ENCODE peak calls at places on chromosomes 3 and 15, in five cellular contexts. M is body of pancreas, Y is T1000, L is stomach, U is Calu3. G is an unnamed sample.

GRCh38 chr3:24475945-24476344 is 18.7 kb downstream of the THRB start:
- DNase-seq in M (no peak), Y (no peak), L (no peak), U (no peak), G (no peak)

GRCh38 chr3:189392969-189393368 is 221.2 kb downstream of the TPRG1 start:
- DNase-seq in M (peak), Y (no peak), L (peak), U (peak), G (peak)

GRCh38 chr15:31372635-31373091 is 46.0 kb downstream of the KLF13 start:
- DNase-seq in M (peak), Y (peak), L (no peak), U (no peak), G (peak)

GRCh38 chr15:57654136-57654845 is 52.2 kb upstream of the POLR2M start:
- DNase-seq in M (no peak), Y (no peak), L (no peak), U (no peak), G (no peak)

GRCh38 chr3:188918086-188918485 is 253.7 kb upstream of the TPRG1 start:
- DNase-seq in M (no peak), Y (no peak), L (no peak), U (no peak), G (no peak)

GRCh38 chr15:89034305-89034704 is 54.0 kb upstream of the ABHD2 start:
- DNase-seq in M (no peak), Y (no peak), L (no peak), U (no peak), G (no peak)

GRCh38 chr15:29812384-29812694 is 9.9 kb downstream of the TJP1 start:
- DNase-seq in M (no peak), Y (no peak), L (no peak), U (peak), G (peak)

GRCh38 chr15:36005542-36005941 is 459.6 kb upstream of the DPH6 start:
- DNase-seq in M (no peak), Y (no peak), L (no peak), U (no peak), G (no peak)

GRCh38 chr3:128471720-128472119 is 5.0 kb upstream of the DNAJB8 start:
- DNase-seq in M (no peak), Y (no peak), L (no peak), U (no peak), G (no peak)

GRCh38 chr15:76840830-76841460 is 64.2 kb downstream of the SCAPER start:
- DNase-seq in M (no peak), Y (no peak), L (no peak), U (no peak), G (no peak)

GRCh38 chr3:156702367-156702766 is 28.0 kb downstream of the TIPARP start:
- DNase-seq in M (peak), Y (no peak), L (no peak), U (no peak), G (no peak)

GRCh38 chr15:100559330-100559729 is 30.6 kb upstream of the CERS3 start:
- DNase-seq in M (peak), Y (no peak), L (peak), U (no peak), G (no peak)

GRCh38 chr3:18891641-18892040 is 256.7 kb upstream of the KCNH8 start:
- DNase-seq in M (no peak), Y (no peak), L (no peak), U (no peak), G (no peak)

GRCh38 chr15:91291673-91292072 is 191.6 kb downstream of the SV2B start:
- DNase-seq in M (peak), Y (no peak), L (no peak), U (no peak), G (no peak)

GRCh38 chr3:111924283-111924682 is 54.5 kb upstream of the ABHD10 start:
- DNase-seq in M (peak), Y (no peak), L (peak), U (peak), G (peak)

GRCh38 chr3:113536627-113537101 is 4.3 kb downstream of the SIDT1 start:
- DNase-seq in M (peak), Y (no peak), L (no peak), U (peak), G (no peak)

GRCh38 chr3:159380891-159381290 is 579.0 kb downstream of the MFSD1 start:
- DNase-seq in M (no peak), Y (no peak), L (no peak), U (no peak), G (no peak)

GRCh38 chr3:64023861-64024223 is 548 bp upstream of the PSMD6 start:
- DNase-seq in M (no peak), Y (no peak), L (no peak), U (no peak), G (no peak)

GRCh38 chr3:48990636-48991421 is 788 bp downstream of the P4HTM start:
- DNase-seq in M (peak), Y (no peak), L (no peak), U (peak), G (peak)

GRCh38 chr3:5002174-5002870 is 23.1 kb downstream of the BHLHE40 start:
- DNase-seq in M (no peak), Y (no peak), L (no peak), U (no peak), G (no peak)

GRCh38 chr15:99986297-99987118 is 253.3 kb upstream of the LYSMD4 start:
- DNase-seq in M (no peak), Y (no peak), L (no peak), U (no peak), G (no peak)

GRCh38 chr15:55253580-55253979 is 36.0 kb downstream of the RAB27A start:
- DNase-seq in M (no peak), Y (no peak), L (no peak), U (no peak), G (no peak)

GRCh38 chr3:3392946-3393345 is 213.5 kb upstream of the CRBN start:
- DNase-seq in M (no peak), Y (no peak), L (no peak), U (no peak), G (no peak)

GRCh38 chr15:64344651-64345262 is 11.2 kb downstream of the CSNK1G1 start:
- DNase-seq in M (no peak), Y (no peak), L (no peak), U (no peak), G (no peak)

GRCh38 chr3:186821429-186822367 is 15.4 kb upstream of the RFC4 start:
- DNase-seq in M (no peak), Y (no peak), L (no peak), U (peak), G (no peak)

GRCh38 chr3:105369501-105370371 is 3.0 kb downstream of the ALCAM start:
- DNase-seq in M (peak), Y (peak), L (peak), U (peak), G (peak)

GRCh38 chr15:32869814-32870213 is 152.0 kb downstream of the GREM1 start:
- DNase-seq in M (no peak), Y (no peak), L (no peak), U (no peak), G (no peak)

GRCh38 chr3:102182162-102182561 is 252.7 kb upstream of the ZPLD1 start:
- DNase-seq in M (peak), Y (no peak), L (peak), U (peak), G (no peak)

GRCh38 chr3:110521019-110521418 is 550.6 kb upstream of the NECTIN3 start:
- DNase-seq in M (no peak), Y (peak), L (no peak), U (peak), G (no peak)

GRCh38 chr3:152352559-152352958 is 83.8 kb downstream of the MBNL1 start:
- DNase-seq in M (no peak), Y (no peak), L (no peak), U (no peak), G (no peak)

GRCh38 chr3:5330152-5330810 is 142.8 kb downstream of the EDEM1 start:
- DNase-seq in M (no peak), Y (peak), L (no peak), U (peak), G (no peak)

G was measured in thyroid gland.